ENCODE peak calls at places on chromosomes 13 and 19, in nine cellular contexts. Q is HepG2, Y is upper lobe of left lung, D is ovary, P is tibial nerve, O is transverse colon, S is K562, X is SK-N-SH, V is A549. M is an unnamed sample.

GRCh38 chr13:91375119-91375729 is 23.2 kb upstream of the GPC5 start:
- DNase-seq in Y (no peak), X (peak; percentile 30), S (peak; percentile 78), P (no peak), O (no peak), D (no peak), V (peak; percentile 12), Q (no peak), M (no peak)

GRCh38 chr19:10155834-10156233 is 36.1 kb upstream of the EIF3G start:
- DNase-seq in Y (no peak), S (no peak), O (no peak), V (no peak), P (no peak), D (no peak), Q (no peak), X (no peak), M (no peak)

GRCh38 chr13:80828759-80829158 is 487.8 kb upstream of the SPRY2 start:
- DNase-seq in P (no peak), V (no peak), O (no peak), X (no peak), D (no peak), S (no peak), Q (no peak), Y (no peak), M (no peak)

GRCh38 chr13:44903596-44903995 is 85.7 kb downstream of the NUFIP1 start:
- DNase-seq in D (peak; percentile 87), S (no peak), V (no peak), Y (peak; percentile 40), Q (no peak), O (peak; percentile 70), P (peak; percentile 85), X (no peak), M (peak; percentile 93)

GRCh38 chr13:41985788-41986508 is 25.0 kb upstream of the VWA8 start:
- DNase-seq in P (no peak), Y (no peak), V (peak; percentile 35), D (no peak), Q (no peak), O (no peak), X (peak; percentile 31), S (no peak), M (no peak)

GRCh38 chr19:41373993-41374392 is 2.3 kb upstream of the TMEM91 start:
- DNase-seq in Y (peak; percentile 69), S (no peak), Q (no peak), P (peak; percentile 65), O (peak; percentile 79), V (no peak), X (peak; percentile 94), D (peak; percentile 98), M (peak; percentile 97)

GRCh38 chr13:111914241-111915103 is 152.5 kb upstream of the SOX1 start:
- DNase-seq in V (no peak), Y (no peak), O (no peak), P (no peak), Q (no peak), D (peak; percentile 10), S (no peak), X (no peak), M (peak; percentile 41)

GRCh38 chr19:7799640-7800355 is 30.2 kb upstream of the EVI5L start:
- DNase-seq in X (peak; percentile 73), O (peak; percentile 67), V (peak; percentile 67), Y (peak; percentile 80), D (peak; percentile 60), Q (peak; percentile 60), P (peak; percentile 40), S (peak; percentile 64), M (peak; percentile 76)

GRCh38 chr13:74052402-74052928 is 81.7 kb downstream of the KLF12 start:
- DNase-seq in P (no peak), O (no peak), Y (peak; percentile 69), X (no peak), D (no peak), S (no peak), V (peak; percentile 12), Q (peak; percentile 13), M (no peak)

GRCh38 chr19:29752450-29753025 is 37.5 kb upstream of the C19orf12 start:
- DNase-seq in D (no peak), P (no peak), O (no peak), X (no peak), Q (no peak), Y (no peak), V (no peak), S (no peak), M (no peak)

GRCh38 chr13:50829226-50829625 is 14.3 kb downstream of the DLEU7 start:
- DNase-seq in S (no peak), Q (no peak), O (no peak), Y (no peak), V (no peak), X (no peak), D (no peak), P (no peak), M (no peak)

GRCh38 chr19:5228932-5229777 is 111.5 kb downstream of the PTPRS start:
- DNase-seq in Q (no peak), X (no peak), P (no peak), V (peak; percentile 56), S (peak; percentile 39), Y (no peak), O (no peak), D (peak; percentile 73), M (no peak)

GRCh38 chr13:95264225-95264624 is 37.0 kb downstream of the ABCC4 start:
- DNase-seq in D (no peak), V (no peak), O (no peak), Q (no peak), X (no peak), Y (no peak), S (no peak), P (no peak), M (no peak)

GRCh38 chr19:45508931-45509691 is 1.8 kb downstream of the VASP start:
- DNase-seq in X (peak; percentile 87), S (peak; percentile 64), P (no peak), D (peak; percentile 80), O (peak; percentile 86), Q (peak; percentile 63), Y (peak; percentile 86), V (peak; percentile 81), M (peak; percentile 96)

DNA sequence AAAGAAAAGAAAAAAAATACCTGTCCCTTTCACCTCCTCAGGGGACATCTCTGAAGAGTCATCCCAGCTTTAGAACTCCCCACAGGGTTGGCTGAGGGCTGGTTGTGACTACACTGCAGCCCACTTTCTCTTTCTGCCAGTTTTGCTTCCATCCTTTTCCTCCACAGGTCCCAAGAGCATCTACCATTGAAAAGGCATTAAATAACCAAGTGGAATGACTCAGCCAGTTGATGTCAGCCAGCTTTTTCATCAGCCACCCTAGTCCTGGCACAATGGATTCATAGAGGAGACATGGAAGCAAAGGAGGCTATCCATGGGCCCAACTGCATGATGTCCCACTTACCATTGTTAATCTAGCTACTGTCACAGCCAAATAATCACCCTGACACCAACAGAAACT is 9.2 kb upstream of the RCBTB1 start:
- DNase-seq in Y (no peak), S (no peak), V (no peak), Q (no peak), X (no peak), O (no peak), D (no peak), P (no peak), M (no peak)
- TF ChIP-seq EP300 in Y (no peak), S (no peak), V (no peak), Q (no peak), X (no peak), O (no peak), D (no peak), P (no peak), M (no peak)

DNA sequence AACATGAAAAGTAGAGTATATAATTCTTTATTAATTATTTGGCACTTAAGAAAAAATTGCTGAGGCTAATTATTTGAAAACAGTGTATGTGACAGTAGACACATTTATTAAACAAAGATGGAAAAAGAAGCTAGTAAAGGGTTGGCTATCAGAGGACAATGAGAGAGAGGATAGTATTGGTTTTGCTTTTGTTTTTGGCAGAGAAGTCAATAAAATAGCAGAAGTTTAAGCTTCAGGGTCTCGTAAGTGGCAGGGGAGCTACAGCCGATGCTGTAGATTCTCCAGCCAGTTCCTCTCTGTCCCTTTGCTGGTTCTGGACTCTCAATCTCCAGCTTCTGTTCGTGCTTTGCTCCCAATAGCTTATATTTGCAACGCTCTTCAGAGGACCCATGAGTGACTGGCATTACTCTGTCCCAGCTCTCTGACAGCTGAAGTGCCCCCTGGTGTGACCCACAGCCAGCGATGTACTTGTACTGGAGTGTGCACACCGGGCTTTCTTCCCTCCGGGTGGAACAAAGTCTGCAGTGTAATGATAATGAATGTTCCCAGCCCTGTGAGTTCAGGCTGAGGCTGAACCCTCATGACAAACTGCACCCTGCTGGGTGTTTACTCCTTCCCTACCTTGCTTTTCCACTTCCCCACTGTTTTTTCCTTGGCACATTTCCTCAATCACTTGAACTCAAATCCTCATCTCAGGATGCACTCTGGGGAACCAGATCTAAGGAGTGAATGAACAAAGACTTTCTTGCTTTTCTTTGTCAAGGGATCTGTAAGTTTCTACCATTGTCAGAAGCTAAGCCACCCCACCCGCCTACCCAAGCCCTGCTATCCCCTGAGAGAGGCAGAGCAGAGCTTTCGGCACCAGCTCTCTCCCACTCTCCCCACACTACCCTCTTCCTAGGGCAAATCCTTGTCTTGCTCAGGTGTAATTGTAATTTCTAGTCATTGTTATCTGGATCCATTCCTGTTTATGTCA is 254.8 kb downstream of the LHFPL6 start:
- DNase-seq in S (no peak), V (no peak), O (no peak), Y (peak; percentile 25), D (no peak), Q (no peak), X (no peak), P (no peak), M (no peak)
- TF ChIP-seq EP300 in S (no peak), V (no peak), O (no peak), Y (no peak), D (no peak), Q (no peak), X (no peak), P (no peak), M (no peak)

DNA sequence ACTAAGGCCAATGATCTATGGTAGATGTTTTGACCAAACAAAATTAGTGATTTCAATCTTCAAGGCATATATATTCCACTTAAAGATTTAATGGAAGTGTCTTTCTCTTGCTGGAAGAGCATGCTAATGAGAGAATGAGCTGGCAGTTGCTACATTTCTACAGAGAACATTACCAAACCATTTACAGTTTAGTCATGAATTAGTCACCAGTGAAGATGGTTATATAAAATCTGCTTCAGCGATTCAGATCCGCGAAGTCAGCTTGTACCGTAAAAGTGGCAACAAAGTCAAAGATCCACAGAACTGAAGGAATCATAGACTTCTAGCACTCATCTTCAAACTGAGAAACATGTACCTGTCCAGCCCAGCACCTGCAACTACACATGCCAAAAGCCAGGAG is 156.3 kb downstream of the SLITRK5 start:
- DNase-seq in P (no peak), D (no peak), O (no peak), S (no peak), X (no peak), Y (no peak), Q (no peak), V (peak; percentile 1), M (no peak)
- TF ChIP-seq EP300 in P (no peak), D (no peak), O (no peak), S (no peak), X (no peak), Y (no peak), Q (no peak), V (no peak), M (no peak)

DNA sequence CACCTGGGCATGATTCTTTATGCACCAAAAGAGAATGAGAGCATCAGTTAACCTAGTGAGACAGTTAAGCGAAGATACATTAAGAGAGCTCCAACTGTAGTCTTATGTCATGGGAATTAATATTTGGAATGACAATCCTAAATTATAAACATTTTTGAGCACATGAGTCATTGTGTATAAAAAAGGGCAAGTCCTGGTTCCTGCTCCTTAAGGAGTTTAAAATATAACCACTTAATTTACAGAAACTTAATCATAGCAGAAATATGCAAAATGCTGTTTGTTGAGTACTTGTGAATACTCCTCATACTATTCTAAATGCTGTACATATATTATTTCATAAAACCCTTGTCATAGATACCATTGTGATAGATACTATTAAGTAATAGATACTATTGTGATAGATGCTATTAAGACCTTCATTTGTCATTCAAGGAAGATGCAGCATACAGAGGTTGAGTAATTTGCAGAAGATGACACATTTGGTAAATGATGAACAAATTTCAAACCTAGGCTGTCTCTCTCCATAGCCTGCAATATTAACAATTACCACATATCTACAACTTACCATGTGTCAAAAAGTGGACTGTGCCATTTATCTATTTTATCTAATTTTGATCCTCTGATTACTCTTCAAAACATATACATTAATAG is 301.0 kb downstream of the TBC1D4 start:
- DNase-seq in S (no peak), P (no peak), D (no peak), O (no peak), Q (no peak), Y (no peak), X (no peak), V (peak; percentile 25), M (no peak)
- TF ChIP-seq EP300 in S (no peak), P (no peak), D (no peak), O (no peak), Q (no peak), Y (no peak), X (no peak), V (no peak), M (no peak)

M was measured in sigmoid colon.